ENCODE peak calls at places on chromosome 12, in nine cellular contexts. Y is A549; C is AG09319; N is PC-3; V is CD4-positive, alpha-beta T cell; T is choroid plexus epithelial cell; R is ascending aorta; J is glutamatergic neuron; Z is uterus. D is an unnamed sample.

GRCh38 chr12:55068416-55069010 is 48.7 kb downstream of the NEUROD4 start:
- DNase-seq in V (peak; percentile 6), Z (no peak), Y (peak; percentile 62), C (peak; percentile 11), N (peak; percentile 76), T (peak; percentile 81), J (peak; percentile 58), R (no peak), D (peak; percentile 13)

GRCh38 chr12:51270847-51271518 is 768 bp upstream of the SMAGP start:
- DNase-seq in N (peak; percentile 95), T (peak; percentile 70), Z (no peak), R (no peak), J (no peak), C (no peak), V (no peak), Y (peak; percentile 35), D (no peak)

GRCh38 chr12:81077686-81078441 is at the start of gene ACSS3:
- DNase-seq in J (peak; percentile 24), R (peak; percentile 78), V (no peak), Z (peak; percentile 71), Y (no peak), C (no peak), T (peak; percentile 54), N (no peak), D (no peak)

GRCh38 chr12:57755454-57756372 is 810 bp downstream of the MARCHF9 start:
- DNase-seq in J (peak; percentile 49), R (no peak), T (no peak), V (no peak), N (peak; percentile 22), Y (no peak), C (no peak), Z (no peak), D (peak; percentile 39)

GRCh38 chr12:9699898-9700605 is 30.5 kb downstream of the CLEC2D start:
- DNase-seq in Z (no peak), C (no peak), V (no peak), R (no peak), J (no peak), Y (no peak), N (no peak), T (peak; percentile 36), D (no peak)

GRCh38 chr12:95261109-95261508 is 43.5 kb downstream of the VEZT start:
- DNase-seq in V (no peak), Y (no peak), J (no peak), N (no peak), C (no peak), T (no peak), R (no peak), Z (no peak), D (no peak)

GRCh38 chr12:108386704-108387360 is 47.7 kb upstream of the CMKLR1 start:
- DNase-seq in C (no peak), V (no peak), Z (peak; percentile 66), N (no peak), T (no peak), J (no peak), R (no peak), Y (no peak), D (no peak)

GRCh38 chr12:50960130-50960529 is 7.8 kb downstream of the HIGD1C start:
- DNase-seq in J (no peak), Y (no peak), C (no peak), T (peak; percentile 64), V (no peak), Z (no peak), R (no peak), N (no peak), D (no peak)

GRCh38 chr12:99769581-99769980 is 122.0 kb downstream of the GARIN6 start:
- DNase-seq in Z (no peak), R (no peak), Y (no peak), V (no peak), T (no peak), N (no peak), J (no peak), C (no peak), D (no peak)

GRCh38 chr12:98893126-98893525 is 248.0 kb downstream of the APAF1 start:
- DNase-seq in J (no peak), N (no peak), V (no peak), Z (no peak), C (no peak), T (no peak), Y (no peak), R (no peak), D (no peak)

GRCh38 chr12:45166056-45166455 is 49.8 kb upstream of the ANO6 start:
- DNase-seq in V (no peak), Z (no peak), R (no peak), Y (no peak), J (no peak), T (no peak), C (no peak), N (no peak), D (no peak)

GRCh38 chr12:89707992-89708792 is 446 bp downstream of the ATP2B1 start:
- DNase-seq in Z (peak; percentile 37), N (peak; percentile 21), C (no peak), J (peak; percentile 59), V (peak; percentile 25), R (peak; percentile 77), Y (peak; percentile 29), T (peak; percentile 35), D (peak; percentile 53)

GRCh38 chr12:120842595-120842994 is 61.6 kb downstream of the SPPL3 start:
- DNase-seq in J (no peak), Z (no peak), N (no peak), R (no peak), V (no peak), Y (no peak), T (peak; percentile 21), C (no peak), D (no peak)

GRCh38 chr12:70449074-70449757 is 83.1 kb downstream of the KCNMB4 start:
- DNase-seq in Y (peak; percentile 15), Z (no peak), N (peak; percentile 96), R (no peak), T (no peak), C (no peak), J (no peak), V (no peak), D (no peak)

GRCh38 chr12:78964521-78964920 is 99.9 kb downstream of the SYT1 start:
- DNase-seq in T (peak; percentile 13), J (no peak), N (no peak), V (no peak), Z (no peak), C (no peak), Y (no peak), R (no peak), D (no peak)

GRCh38 chr12:66697404-66697803 is 18.5 kb upstream of the GRIP1 start:
- DNase-seq in C (no peak), V (no peak), T (no peak), N (no peak), R (no peak), Z (no peak), Y (no peak), J (no peak), D (peak; percentile 15)

DNA sequence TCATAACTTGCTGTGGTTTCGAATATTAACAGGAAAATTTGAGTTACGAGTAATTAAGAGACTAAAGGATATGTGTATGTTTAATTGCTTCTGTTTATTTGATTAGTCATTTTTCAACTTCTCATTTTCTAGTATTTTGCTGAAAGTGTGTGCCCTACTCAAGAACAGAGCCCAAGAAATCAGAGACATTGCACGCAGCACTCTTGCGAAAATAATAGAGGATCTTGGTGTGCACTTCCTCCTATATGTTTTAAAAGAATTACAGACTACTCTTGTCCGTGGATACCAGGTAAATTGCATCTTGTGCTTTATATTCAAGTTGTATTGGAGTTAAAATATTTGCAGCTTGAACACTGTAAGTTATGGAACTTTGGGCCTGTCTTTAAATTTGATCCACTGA is 50.8 kb downstream of the ARL1 start:
- DNase-seq in R (no peak), Z (no peak), N (no peak), Y (no peak), T (no peak), J (no peak), V (no peak), C (no peak), D (no peak)
- TF ChIP-seq CTCF in R (no peak), Z (no peak), N (no peak), Y (no peak), T (no peak), J (no peak), V (no peak), C (no peak), D (no peak)

GRCh38 chr12:13666806-13667205 is 314.6 kb downstream of the GRIN2B start:
- DNase-seq in N (no peak), T (no peak), Y (no peak), C (no peak), V (no peak), J (no peak), R (no peak), Z (no peak), D (no peak)

GRCh38 chr12:13661005-13661887 is 320.2 kb downstream of the GRIN2B start:
- DNase-seq in J (peak; percentile 56), V (no peak), T (peak; percentile 50), Y (peak; percentile 36), C (peak; percentile 11), Z (peak; percentile 17), N (peak; percentile 53), R (peak; percentile 64), D (peak; percentile 35)
- TF ChIP-seq CTCF in J (peak; percentile 84), V (peak; percentile 62), T (peak; percentile 77), Y (peak; percentile 72), C (peak; percentile 90), Z (peak; percentile 67), N (peak; percentile 64), R (peak; percentile 73), D (peak; percentile 72)

GRCh38 chr12:26274441-26275312 is 79.3 kb downstream of the SSPN start:
- DNase-seq in J (no peak), V (no peak), R (peak; percentile 96), N (peak; percentile 100), Z (peak; percentile 85), Y (peak; percentile 91), T (peak; percentile 100), C (peak; percentile 91), D (peak; percentile 81)
- TF ChIP-seq CTCF in J (no peak), V (no peak), R (no peak), N (peak; percentile 83), Z (no peak), Y (peak; percentile 49), T (peak; percentile 64), C (no peak), D (no peak)

DNA sequence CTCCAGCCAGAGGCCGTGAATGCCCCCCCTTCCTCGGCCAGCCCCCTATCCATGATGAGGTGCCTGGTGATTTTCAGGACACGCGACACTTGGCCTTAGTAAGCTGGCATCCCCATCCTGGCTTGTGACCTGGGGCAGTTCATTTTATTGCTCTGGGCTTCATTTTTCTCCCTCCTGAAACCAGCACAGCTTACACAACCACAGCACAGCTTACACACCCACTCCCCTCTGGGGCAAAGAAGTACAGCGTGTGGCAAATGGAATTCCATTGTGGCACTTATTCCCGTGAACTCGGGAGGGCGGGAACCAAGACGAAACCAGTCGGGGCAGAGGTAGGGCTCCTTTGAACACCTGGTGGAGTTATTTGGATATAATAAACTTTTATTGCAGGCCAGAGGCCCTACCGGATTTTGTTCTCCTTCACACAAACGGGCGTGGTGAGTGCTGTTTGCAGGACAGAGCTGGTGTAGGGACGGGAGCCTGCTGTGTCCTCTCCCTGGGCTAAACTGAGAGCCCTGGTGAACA is 29.1 kb downstream of the CD9 start:
- DNase-seq in T (no peak), N (peak; percentile 87), R (no peak), Y (no peak), V (no peak), Z (peak; percentile 31), J (no peak), C (no peak), D (no peak)
- TF ChIP-seq CTCF in T (no peak), N (no peak), R (no peak), Y (no peak), V (no peak), Z (no peak), J (no peak), C (no peak), D (no peak)

GRCh38 chr12:47812797-47813490 is 6.8 kb downstream of the HDAC7 start:
- DNase-seq in N (peak; percentile 72), R (peak; percentile 98), V (peak; percentile 86), Z (peak; percentile 93), Y (peak; percentile 85), J (peak; percentile 75), T (peak; percentile 90), C (peak; percentile 55), D (peak; percentile 98)
- TF ChIP-seq CTCF in N (no peak), R (no peak), V (no peak), Z (peak; percentile 10), Y (no peak), J (no peak), T (no peak), C (no peak), D (no peak)